ENCODE peak calls at places on chromosomes 13 and 19, in seven cellular contexts. Y, N, I, M, U, R and L are unnamed samples.

GRCh38 chr19:39969266-39969665 is 1.7 kb upstream of the PSMC4 start:
- DNase-seq in Y (no peak), I (no peak), M (no peak), U (peak; percentile 20), N (no peak), R (no peak), L (no peak)

GRCh38 chr13:110819203-110820014 is 95.5 kb downstream of the ANKRD10 start:
- DNase-seq in N (peak; percentile 65), I (peak; percentile 55), M (peak; percentile 72), R (peak; percentile 39), U (peak; percentile 66), Y (peak; percentile 76), L (peak; percentile 67)

GRCh38 chr19:17404015-17404414 is 1.4 kb downstream of the BST2 start:
- DNase-seq in M (no peak), I (no peak), N (no peak), R (no peak), U (no peak), Y (no peak), L (no peak)

GRCh38 chr13:80339841-80340642 is 884 bp downstream of the SPRY2 start:
- DNase-seq in N (no peak), R (no peak), M (peak; percentile 28), I (peak; percentile 18), U (peak; percentile 51), Y (peak; percentile 58), L (peak; percentile 46)

GRCh38 chr13:23418776-23419683 is 14.5 kb downstream of the SACS start:
- DNase-seq in N (no peak), M (no peak), R (no peak), Y (no peak), I (no peak), U (no peak), L (no peak)

GRCh38 chr13:33743438-33744368 is 74.2 kb upstream of the RFC3 start:
- DNase-seq in M (no peak), U (no peak), R (no peak), Y (no peak), N (no peak), I (no peak), L (no peak)

GRCh38 chr13:96214804-96215445 is 125.0 kb downstream of the HS6ST3 start:
- DNase-seq in U (no peak), Y (no peak), M (no peak), I (no peak), R (no peak), N (no peak), L (no peak)

GRCh38 chr19:30387311-30388115 is 15.3 kb downstream of the ZNF536 start:
- DNase-seq in I (no peak), Y (no peak), R (no peak), U (no peak), N (no peak), M (no peak), L (no peak)

GRCh38 chr13:84187626-84188025 is 305.4 kb upstream of the SLITRK1 start:
- DNase-seq in R (no peak), U (no peak), M (no peak), I (no peak), Y (no peak), N (no peak), L (no peak)

GRCh38 chr13:100542546-100543156 is 45.9 kb downstream of the GGACT start:
- DNase-seq in R (no peak), I (no peak), U (peak; percentile 51), M (no peak), Y (no peak), N (no peak), L (no peak)

GRCh38 chr19:49094505-49095482 is 9.5 kb downstream of the SNRNP70 start:
- DNase-seq in Y (no peak), I (no peak), U (no peak), M (no peak), R (no peak), N (no peak), L (no peak)

GRCh38 chr19:44696939-44697669 is 1.8 kb upstream of the CEACAM16 start:
- DNase-seq in I (no peak), N (no peak), Y (no peak), R (no peak), U (no peak), M (no peak), L (no peak)